ENCODE peak calls at places on chromosomes 5 and 9, in nine cellular contexts. E, U, J, R, V, C, X, W and L are unnamed samples.

GRCh38 chr5:144451187-144451973 is 280.7 kb downstream of the KCTD16 start:
- DNase-seq in X (no peak), R (no peak), E (no peak), C (no peak), W (peak), J (no peak), U (no peak), V (no peak), L (no peak)

GRCh38 chr5:14870347-14871083 is 1.1 kb downstream of the ANKH start:
- DNase-seq in V (peak), W (peak), C (peak), X (no peak), U (peak), R (no peak), J (no peak), E (peak), L (no peak)

GRCh38 chr5:32195265-32195664 is 21.1 kb upstream of the GOLPH3 start:
- DNase-seq in R (no peak), V (no peak), E (no peak), U (no peak), W (no peak), C (no peak), X (no peak), J (no peak), L (no peak)

GRCh38 chr5:153711755-153712154 is 221.3 kb downstream of the GRIA1 start:
- DNase-seq in X (no peak), R (no peak), E (no peak), J (no peak), U (no peak), W (peak), V (no peak), C (no peak), L (no peak)

GRCh38 chr5:143228597-143229293 is 174.7 kb downstream of the NR3C1 start:
- DNase-seq in E (no peak), V (no peak), U (no peak), R (no peak), C (no peak), W (no peak), X (no peak), J (no peak), L (no peak)

GRCh38 chr9:123282343-123283047 is 14.1 kb upstream of the STRBP start:
- DNase-seq in C (peak), R (no peak), V (no peak), X (peak), W (no peak), U (no peak), E (no peak), J (no peak), L (no peak)

GRCh38 chr9:135328485-135329417 is 150.8 kb upstream of the PPP1R26 start:
- DNase-seq in U (no peak), X (no peak), E (no peak), C (no peak), R (peak), W (no peak), V (no peak), J (peak), L (no peak)

GRCh38 chr9:127707766-127708165 is 978 bp downstream of the CFAP157 start:
- DNase-seq in E (no peak), U (no peak), R (no peak), C (no peak), X (no peak), J (no peak), V (peak), W (no peak), L (no peak)

GRCh38 chr5:170025853-170026252 is 45.6 kb upstream of the INSYN2B start:
- DNase-seq in R (no peak), U (no peak), J (no peak), W (no peak), V (no peak), X (no peak), E (no peak), C (no peak), L (no peak)

GRCh38 chr5:33936004-33936380 is 194 bp upstream of the RXFP3 start:
- DNase-seq in R (no peak), W (peak), J (peak), E (no peak), V (peak), U (no peak), C (peak), X (peak), L (no peak)

GRCh38 chr5:121628783-121629182 is 222.9 kb upstream of the FTMT start:
- DNase-seq in J (no peak), V (no peak), W (no peak), C (no peak), E (no peak), U (no peak), X (peak), R (no peak), L (no peak)

GRCh38 chr5:132056610-132057497 is 3.6 kb upstream of the IL3 start:
- DNase-seq in W (no peak), X (no peak), U (no peak), E (peak), J (peak), C (peak), V (no peak), R (peak), L (no peak)

GRCh38 chr5:95861221-95861857 is 38.8 kb upstream of the GLRX start:
- DNase-seq in V (peak), X (peak), U (no peak), E (peak), C (peak), J (peak), W (peak), R (peak), L (peak)

GRCh38 chr5:118042076-118042475 is 946.3 kb downstream of the DTWD2 start:
- DNase-seq in V (no peak), J (no peak), R (no peak), X (no peak), E (no peak), W (no peak), U (no peak), C (no peak), L (no peak)

GRCh38 chr9:95971815-95972214 is 96.3 kb downstream of the ERCC6L2 start:
- DNase-seq in R (no peak), E (no peak), X (no peak), V (no peak), J (no peak), U (no peak), C (no peak), W (no peak), L (no peak)

GRCh38 chr5:74483001-74483400 is 157.5 kb downstream of the ENC1 start:
- DNase-seq in U (no peak), E (no peak), C (no peak), R (no peak), J (no peak), V (no peak), X (no peak), W (no peak), L (no peak)

GRCh38 chr5:159412284-159413046 is 82.2 kb upstream of the IL12B start:
- DNase-seq in C (peak), U (peak), X (no peak), V (peak), J (no peak), E (peak), R (no peak), W (no peak), L (peak)

GRCh38 chr5:42502613-42503470 is 79.6 kb downstream of the GHR start:
- DNase-seq in C (no peak), E (no peak), V (no peak), U (no peak), W (no peak), R (no peak), J (no peak), X (no peak), L (no peak)

GRCh38 chr9:137665226-137665625 is 46.4 kb downstream of the EHMT1 start:
- DNase-seq in J (peak), E (no peak), C (no peak), U (no peak), V (no peak), W (no peak), R (peak), X (no peak), L (no peak)

GRCh38 chr5:34833991-34834793 is 4.8 kb upstream of the TTC23L start:
- DNase-seq in X (peak), U (no peak), C (no peak), E (peak), R (no peak), J (no peak), V (no peak), W (no peak), L (no peak)

GRCh38 chr5:74492230-74492629 is 148.3 kb downstream of the ENC1 start:
- DNase-seq in U (no peak), W (peak), C (no peak), V (no peak), E (no peak), X (no peak), J (no peak), R (no peak), L (no peak)

GRCh38 chr5:158410976-158411375 is 552.0 kb upstream of the CLINT1 start:
- DNase-seq in R (no peak), J (no peak), C (no peak), W (peak), V (no peak), E (no peak), X (no peak), U (no peak), L (no peak)

GRCh38 chr5:107376546-107377276 is 294.0 kb downstream of the EFNA5 start:
- DNase-seq in U (no peak), X (no peak), W (no peak), C (no peak), J (no peak), E (no peak), V (no peak), R (no peak), L (no peak)

GRCh38 chr5:121299153-121299552 is 552.5 kb upstream of the FTMT start:
- DNase-seq in C (no peak), J (no peak), E (no peak), R (no peak), U (no peak), V (no peak), W (no peak), X (no peak), L (no peak)

GRCh38 chr9:36222449-36222848 is 31.7 kb downstream of the CLTA start:
- DNase-seq in X (no peak), U (no peak), R (no peak), J (no peak), C (no peak), V (no peak), W (no peak), E (no peak), L (no peak)

GRCh38 chr5:23001120-23001519 is 148.0 kb upstream of the CDH12 start:
- DNase-seq in R (no peak), X (no peak), V (no peak), W (no peak), E (no peak), U (no peak), J (no peak), C (no peak), L (no peak)

GRCh38 chr5:117947836-117948235 is 1040.5 kb downstream of the DTWD2 start:
- DNase-seq in V (no peak), C (no peak), X (no peak), W (no peak), J (no peak), U (no peak), R (no peak), E (no peak), L (no peak)

GRCh38 chr5:23648656-23649055 is 141.2 kb downstream of the PRDM9 start:
- DNase-seq in R (no peak), V (no peak), U (no peak), C (no peak), W (no peak), E (no peak), J (no peak), X (no peak), L (no peak)

GRCh38 chr5:167513383-167513782 is 778.1 kb upstream of the WWC1 start:
- DNase-seq in U (no peak), V (no peak), J (no peak), X (no peak), C (no peak), W (no peak), E (no peak), R (no peak), L (no peak)

GRCh38 chr5:9516591-9516990 is 29.3 kb downstream of the SEMA5A start:
- DNase-seq in W (no peak), X (no peak), U (no peak), J (no peak), R (no peak), C (no peak), E (no peak), V (no peak), L (no peak)

GRCh38 chr5:154444559-154445421 is 1.0 kb upstream of the SAP30L start:
- DNase-seq in C (no peak), U (no peak), E (no peak), R (no peak), V (peak), X (peak), J (peak), W (no peak), L (no peak)

GRCh38 chr9:8570776-8571175 is 771.2 kb upstream of the DMAC1 start:
- DNase-seq in C (no peak), U (no peak), J (no peak), E (no peak), R (no peak), V (no peak), X (no peak), W (no peak), L (no peak)

GRCh38 chr9:36793277-36793676 is 220.6 kb downstream of the MELK start:
- DNase-seq in W (no peak), C (no peak), X (no peak), E (no peak), J (no peak), V (peak), R (no peak), U (no peak), L (no peak)

DNA sequence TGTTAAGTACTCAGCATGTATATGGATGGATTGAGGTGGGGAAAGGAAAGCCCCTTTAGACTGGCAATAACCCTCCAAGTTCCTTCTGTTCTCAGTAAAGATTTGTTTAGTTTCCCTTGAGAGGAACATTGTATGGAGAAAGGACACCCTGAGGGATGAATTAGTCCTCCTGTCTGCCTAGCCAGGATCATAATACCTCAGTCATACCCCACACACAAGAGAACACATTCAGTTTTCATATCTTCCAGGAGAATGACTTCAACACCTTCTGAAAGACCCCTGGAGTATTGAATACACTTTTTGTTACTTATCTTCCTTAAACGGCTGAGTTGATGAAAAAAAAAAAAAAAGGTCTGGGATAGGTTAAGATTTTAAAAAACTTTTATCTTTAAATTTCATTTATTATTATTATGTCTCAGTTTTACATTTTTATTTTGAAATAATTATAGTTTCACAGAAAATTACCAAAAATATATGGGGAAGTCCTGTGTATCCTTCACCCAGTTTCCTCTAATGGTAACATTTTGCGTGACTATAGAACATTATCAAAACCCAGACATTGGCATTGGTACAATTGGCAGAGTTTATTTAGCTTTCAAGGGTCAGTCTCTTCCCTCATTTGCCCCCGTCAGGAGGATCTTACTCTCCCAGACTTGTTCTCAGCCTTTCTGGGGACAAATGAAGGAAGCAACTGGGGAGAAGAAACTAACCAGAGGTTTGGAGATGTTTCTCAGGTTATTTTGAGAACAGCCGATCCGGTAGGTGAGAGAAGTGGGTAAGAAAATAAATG is 88.0 kb downstream of the ACTBL2 start:
- DNase-seq in J (no peak), C (no peak), E (no peak), V (no peak), R (no peak), W (no peak), U (no peak), X (no peak), L (no peak)
- H3K4me3 ChIP-seq in J (no peak), C (no peak), E (no peak), V (no peak), R (no peak), W (no peak), U (no peak), X (no peak), L (no peak)

DNA sequence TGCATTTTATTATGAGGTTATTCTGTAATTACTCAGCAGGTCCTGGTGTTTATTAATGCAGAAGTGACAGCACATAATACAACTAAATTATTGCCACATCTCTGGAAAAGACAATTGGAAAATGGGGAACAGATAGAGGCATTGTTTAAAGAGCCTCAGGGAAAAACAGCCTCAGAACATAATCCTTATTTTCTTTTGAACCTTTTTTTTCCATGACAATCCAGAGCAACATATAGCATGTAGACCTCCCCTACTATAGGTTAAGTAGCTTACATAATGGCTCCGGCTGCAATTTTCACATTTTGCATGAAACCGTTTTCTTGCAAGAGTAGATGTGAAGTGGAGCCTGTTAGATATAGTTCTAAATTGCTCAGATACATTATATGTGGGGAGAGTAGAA is 87.2 kb downstream of the RMI1 start:
- DNase-seq in J (no peak), R (no peak), U (no peak), X (no peak), W (no peak), V (no peak), E (no peak), C (no peak), L (no peak)
- H3K4me3 ChIP-seq in J (no peak), R (no peak), U (no peak), X (no peak), W (no peak), V (no peak), E (no peak), C (no peak), L (no peak)

GRCh38 chr5:79020861-79021561 is 35.9 kb upstream of the ARSB start:
- DNase-seq in J (peak), C (peak), U (no peak), W (peak), X (peak), V (peak), E (peak), R (no peak), L (no peak)
- H3K4me3 ChIP-seq in J (no peak), C (no peak), U (no peak), W (no peak), X (no peak), V (no peak), E (no peak), R (no peak), L (no peak)

GRCh38 chr9:133682961-133683493 is 46.9 kb downstream of the DBH start:
- DNase-seq in C (no peak), V (no peak), X (no peak), W (no peak), U (no peak), R (no peak), E (no peak), J (no peak), L (no peak)
- H3K4me3 ChIP-seq in C (no peak), V (no peak), X (no peak), W (no peak), U (peak), R (no peak), E (no peak), J (no peak), L (no peak)

GRCh38 chr5:102815560-102816324 is 60.6 kb downstream of the PAM start:
- DNase-seq in U (no peak), J (no peak), V (no peak), X (no peak), E (no peak), W (peak), C (no peak), R (no peak), L (no peak)

GRCh38 chr5:102815084-102815483 is 60.0 kb downstream of the PAM start:
- DNase-seq in C (no peak), X (no peak), R (no peak), W (no peak), V (no peak), E (no peak), J (no peak), U (no peak), L (no peak)

GRCh38 chr5:102809033-102809432 is 53.9 kb downstream of the PAM start:
- DNase-seq in C (no peak), W (no peak), U (no peak), R (no peak), E (no peak), J (no peak), V (no peak), X (no peak), L (no peak)

GRCh38 chr5:102813740-102814139 is 58.6 kb downstream of the PAM start:
- DNase-seq in U (no peak), E (no peak), C (no peak), W (no peak), X (no peak), R (no peak), J (no peak), V (no peak), L (no peak)

GRCh38 chr5:102811962-102812361 is 56.9 kb downstream of the PAM start:
- DNase-seq in C (no peak), X (no peak), E (no peak), J (no peak), V (no peak), U (no peak), W (peak), R (no peak), L (no peak)
- H3K4me3 ChIP-seq in C (no peak), X (no peak), E (no peak), J (no peak), V (no peak), U (no peak), W (no peak), R (no peak), L (no peak)